ENCODE peak calls at places on chromosomes 2 and 18, in four cellular contexts. One of them, this sample, is unnamed.

GRCh38 chr2:42041377-42042127 is 6.3 kb upstream of the PKDCC start:
- DNase-seq in IMR-90: no peak
- DNase-seq in A549: no peak
- DNase-seq in K562: no peak
- DNase-seq in this sample: no peak

GRCh38 chr18:35387367-35387685 is 10.2 kb upstream of the ZNF396 start:
- DNase-seq in IMR-90: peak; percentile 46
- DNase-seq in A549: no peak
- DNase-seq in K562: no peak
- DNase-seq in this sample: no peak

GRCh38 chr18:58177886-58178470 is 134.0 kb downstream of the NEDD4L start:
- DNase-seq in IMR-90: no peak
- DNase-seq in A549: no peak
- DNase-seq in K562: no peak
- DNase-seq in this sample: no peak

GRCh38 chr18:54147439-54147838 is 77.0 kb downstream of the MBD2 start:
- DNase-seq in IMR-90: no peak
- DNase-seq in A549: no peak
- DNase-seq in K562: no peak
- DNase-seq in this sample: peak; percentile 75

GRCh38 chr2:157509755-157510154 is 65.9 kb upstream of the CYTIP start:
- DNase-seq in IMR-90: no peak
- DNase-seq in A549: no peak
- DNase-seq in K562: peak; percentile 7
- DNase-seq in this sample: no peak

GRCh38 chr18:48139427-48140347 is 209.2 kb upstream of the SMAD2 start:
- DNase-seq in IMR-90: no peak
- DNase-seq in A549: no peak
- DNase-seq in K562: no peak
- DNase-seq in this sample: no peak

GRCh38 chr18:7059276-7059675 is 58.3 kb downstream of the LAMA1 start:
- DNase-seq in IMR-90: peak; percentile 24
- DNase-seq in A549: no peak
- DNase-seq in K562: no peak
- DNase-seq in this sample: no peak

GRCh38 chr18:59086522-59086921 is 53.2 kb upstream of the SEC11C start:
- DNase-seq in IMR-90: no peak
- DNase-seq in A549: no peak
- DNase-seq in K562: no peak
- DNase-seq in this sample: no peak

GRCh38 chr18:62105373-62105772 is 81.5 kb downstream of the PIGN start:
- DNase-seq in IMR-90: peak; percentile 62
- DNase-seq in A549: no peak
- DNase-seq in K562: no peak
- DNase-seq in this sample: no peak

GRCh38 chr2:134782792-134783191 is 55.6 kb upstream of the ACMSD start:
- DNase-seq in IMR-90: peak; percentile 6
- DNase-seq in A549: no peak
- DNase-seq in K562: no peak
- DNase-seq in this sample: no peak

GRCh38 chr2:218145124-218145523 is 19.3 kb downstream of the CXCR2 start:
- DNase-seq in IMR-90: no peak
- DNase-seq in A549: no peak
- DNase-seq in K562: no peak
- DNase-seq in this sample: no peak

GRCh38 chr2:77161009-77161408 is 361.2 kb downstream of the LRRTM4 start:
- DNase-seq in IMR-90: peak; percentile 3
- DNase-seq in A549: no peak
- DNase-seq in K562: no peak
- DNase-seq in this sample: no peak

GRCh38 chr18:57789105-57789504 is 14.0 kb downstream of the ATP8B1 start:
- DNase-seq in IMR-90: peak; percentile 69
- DNase-seq in A549: no peak
- DNase-seq in K562: no peak
- DNase-seq in this sample: no peak

GRCh38 chr2:177114712-177115111 is 97.9 kb upstream of the HNRNPA3 start:
- DNase-seq in IMR-90: no peak
- DNase-seq in A549: no peak
- DNase-seq in K562: no peak
- DNase-seq in this sample: no peak

GRCh38 chr2:47072018-47072691 is 83.0 kb downstream of the STPG4 start:
- DNase-seq in IMR-90: peak; percentile 70
- DNase-seq in A549: no peak
- DNase-seq in K562: no peak
- DNase-seq in this sample: no peak

GRCh38 chr2:231125272-231125671 is 430 bp upstream of the HTR2B start:
- DNase-seq in IMR-90: no peak
- DNase-seq in A549: no peak
- DNase-seq in K562: no peak
- DNase-seq in this sample: no peak

GRCh38 chr2:23603156-23603555 is 218.2 kb downstream of the KLHL29 start:
- DNase-seq in IMR-90: no peak
- DNase-seq in A549: no peak
- DNase-seq in K562: no peak
- DNase-seq in this sample: no peak

GRCh38 chr2:3356799-3357198 is 20.8 kb downstream of the EIPR1 start:
- DNase-seq in IMR-90: no peak
- DNase-seq in A549: no peak
- DNase-seq in K562: no peak
- DNase-seq in this sample: no peak

GRCh38 chr2:122651780-122652179 is 896.3 kb downstream of the TSN start:
- DNase-seq in IMR-90: no peak
- DNase-seq in A549: no peak
- DNase-seq in K562: no peak
- DNase-seq in this sample: no peak

GRCh38 chr2:107712857-107713256 is 113.8 kb upstream of the RGPD4 start:
- DNase-seq in IMR-90: no peak
- DNase-seq in A549: no peak
- DNase-seq in K562: no peak
- DNase-seq in this sample: no peak

GRCh38 chr18:79609841-79610281 is 69.7 kb upstream of the CTDP1 start:
- DNase-seq in IMR-90: no peak
- DNase-seq in A549: no peak
- DNase-seq in K562: no peak
- DNase-seq in this sample: no peak

GRCh38 chr18:63788447-63789096 is 13.4 kb downstream of the SERPINB7 start:
- DNase-seq in IMR-90: peak; percentile 96
- DNase-seq in A549: peak; percentile 2
- DNase-seq in K562: no peak
- DNase-seq in this sample: no peak

GRCh38 chr2:60699617-60700016 is 56.5 kb upstream of the PAPOLG start:
- DNase-seq in IMR-90: no peak
- DNase-seq in A549: no peak
- DNase-seq in K562: no peak
- DNase-seq in this sample: no peak

GRCh38 chr18:53153281-53153680 is 813.3 kb downstream of the DCC start:
- DNase-seq in IMR-90: no peak
- DNase-seq in A549: peak; percentile 1
- DNase-seq in K562: peak; percentile 1
- DNase-seq in this sample: no peak

GRCh38 chr2:30029804-30030203 is 108.4 kb upstream of the ALK start:
- DNase-seq in IMR-90: no peak
- DNase-seq in A549: no peak
- DNase-seq in K562: no peak
- DNase-seq in this sample: no peak

GRCh38 chr18:10927290-10927979 is 221.9 kb downstream of the PIEZO2 start:
- DNase-seq in IMR-90: peak; percentile 89
- DNase-seq in A549: no peak
- DNase-seq in K562: no peak
- DNase-seq in this sample: no peak

GRCh38 chr2:233674995-233675394 is 3.3 kb downstream of the UGT1A9 start:
- DNase-seq in IMR-90: no peak
- DNase-seq in A549: no peak
- DNase-seq in K562: no peak
- DNase-seq in this sample: no peak

GRCh38 chr2:239833728-239834109 is 191.4 kb downstream of the NDUFA10 start:
- DNase-seq in IMR-90: no peak
- DNase-seq in A549: no peak
- DNase-seq in K562: no peak
- DNase-seq in this sample: no peak

DNA sequence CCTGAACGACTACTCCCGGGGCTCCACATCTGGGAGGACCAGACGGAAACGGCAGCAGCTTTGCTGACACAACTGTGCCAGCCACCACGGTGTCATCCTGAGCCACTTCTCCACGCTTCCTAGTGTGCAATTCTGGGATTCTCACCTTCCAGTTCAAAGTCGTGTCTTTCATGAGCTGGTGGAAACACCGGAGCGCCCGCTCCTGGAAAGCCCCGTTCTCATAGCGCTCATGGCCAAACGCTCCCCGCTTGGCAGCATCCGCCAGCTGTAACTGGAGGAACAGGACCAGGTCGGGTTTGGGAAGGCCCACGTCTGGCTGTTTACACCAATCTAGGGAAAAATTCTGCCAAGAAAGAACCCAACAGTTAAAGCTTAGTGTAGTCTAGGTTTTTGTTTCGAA is 8.3 kb downstream of the DTYMK start:
- DNase-seq in IMR-90: no peak
- DNase-seq in A549: no peak
- DNase-seq in K562: no peak
- DNase-seq in this sample: no peak
- TF ChIP-seq ELK1 in IMR-90: no peak
- TF ChIP-seq ELK1 in A549: no peak
- TF ChIP-seq ELK1 in K562: no peak
- TF ChIP-seq ELK1 in this sample: no peak

GRCh38 chr2:73253400-73253799 is 19.3 kb downstream of the CCT7 start:
- DNase-seq in IMR-90: no peak
- DNase-seq in A549: no peak
- DNase-seq in K562: no peak
- DNase-seq in this sample: no peak

GRCh38 chr2:73255007-73255644 is 21.0 kb downstream of the CCT7 start:
- DNase-seq in IMR-90: no peak
- DNase-seq in A549: no peak
- DNase-seq in K562: no peak
- DNase-seq in this sample: no peak

GRCh38 chr2:73252238-73253027 is 18.3 kb downstream of the CCT7 start:
- DNase-seq in IMR-90: no peak
- DNase-seq in A549: no peak
- DNase-seq in K562: no peak
- DNase-seq in this sample: no peak

GRCh38 chr2:73254343-73255006 is 20.4 kb downstream of the CCT7 start:
- DNase-seq in IMR-90: no peak
- DNase-seq in A549: no peak
- DNase-seq in K562: no peak
- DNase-seq in this sample: no peak

DNA sequence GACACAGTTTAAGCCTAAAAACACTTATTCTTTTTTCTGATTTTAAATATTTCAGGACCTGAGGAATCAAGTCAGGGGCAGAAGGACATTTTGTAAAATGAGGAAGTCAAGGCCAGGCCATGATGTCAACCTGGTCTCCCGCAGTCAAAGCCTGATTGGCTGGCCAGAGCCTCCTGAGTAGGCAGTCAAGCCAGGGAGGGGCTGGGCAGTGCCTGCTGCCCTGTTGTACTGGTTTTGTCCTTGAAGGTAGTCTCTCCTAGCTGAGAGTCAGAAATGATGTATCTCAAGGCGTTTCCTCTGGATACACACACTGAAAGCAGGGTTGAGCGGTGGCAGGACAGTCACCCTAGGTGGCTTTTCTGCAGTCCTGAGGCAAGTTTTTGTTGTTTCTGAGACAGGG is 19.8 kb downstream of the CCT7 start:
- DNase-seq in IMR-90: no peak
- DNase-seq in A549: no peak
- DNase-seq in K562: peak; percentile 32
- DNase-seq in this sample: no peak
- TF ChIP-seq POLR2A in IMR-90: no peak
- TF ChIP-seq POLR2A in A549: no peak
- TF ChIP-seq POLR2A in K562: peak; percentile 17
- TF ChIP-seq POLR2A in this sample: no peak

GRCh38 chr2:189142893-189143759 is 36.4 kb downstream of the COL5A2 start:
- DNase-seq in IMR-90: peak; percentile 36
- DNase-seq in A549: peak; percentile 31
- DNase-seq in K562: peak; percentile 66
- DNase-seq in this sample: peak; percentile 16
- TF ChIP-seq ELK1 in IMR-90: no peak
- TF ChIP-seq ELK1 in A549: no peak
- TF ChIP-seq ELK1 in K562: no peak
- TF ChIP-seq ELK1 in this sample: no peak

DNA sequence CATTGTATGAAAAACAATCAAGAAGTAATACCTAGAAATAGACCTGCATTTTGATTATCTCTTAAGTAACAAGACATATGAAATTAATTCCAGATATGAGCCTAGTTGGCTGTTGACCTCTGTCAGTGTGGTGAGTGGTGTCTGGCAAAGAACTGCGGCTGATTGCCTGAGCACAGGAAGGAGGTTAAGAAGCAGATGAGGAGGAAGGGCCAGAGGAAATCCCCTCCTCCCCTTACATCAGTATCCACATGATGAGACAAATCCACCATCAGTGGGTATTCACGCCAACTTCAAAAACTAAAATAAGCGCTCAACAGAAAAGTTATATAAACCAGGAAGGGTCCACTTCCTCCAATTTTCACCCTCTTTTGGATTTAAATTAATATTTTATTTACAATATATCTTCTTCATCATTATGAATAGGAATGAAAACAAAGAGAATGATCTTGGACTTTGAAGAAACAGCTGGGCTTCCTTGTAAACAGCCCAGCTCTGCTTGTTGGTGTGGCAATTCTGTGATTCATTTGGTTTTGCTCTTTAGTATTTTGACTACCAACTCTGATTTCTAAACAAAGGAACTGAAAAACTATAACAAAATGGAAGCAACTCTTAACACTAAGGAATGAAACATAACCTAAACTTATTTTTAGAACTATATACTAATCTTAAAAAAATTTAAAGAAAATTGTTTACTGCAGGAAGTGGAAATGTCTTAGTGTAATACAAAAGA is 27.3 kb downstream of the RFTN2 start:
- DNase-seq in IMR-90: peak; percentile 85
- DNase-seq in A549: no peak
- DNase-seq in K562: no peak
- DNase-seq in this sample: no peak
- TF ChIP-seq POLR2A in IMR-90: no peak
- TF ChIP-seq POLR2A in A549: no peak
- TF ChIP-seq POLR2A in K562: no peak
- TF ChIP-seq POLR2A in this sample: no peak

GRCh38 chr2:235567842-235568241 is 74.0 kb downstream of the AGAP1 start:
- DNase-seq in IMR-90: no peak
- DNase-seq in A549: no peak
- DNase-seq in K562: no peak
- DNase-seq in this sample: no peak
- TF ChIP-seq ELK1 in IMR-90: no peak
- TF ChIP-seq ELK1 in A549: no peak
- TF ChIP-seq ELK1 in K562: no peak
- TF ChIP-seq ELK1 in this sample: no peak